ENCODE peak calls at places on chromosomes 11 and 22, in eight cellular contexts. N, R, U, J, S, E, F and L are unnamed samples.

GRCh38 chr11:45590743-45591142 is 74.7 kb downstream of the CHST1 start:
- DNase-seq in J (no peak), U (no peak), E (no peak), R (no peak), N (no peak), F (no peak), S (peak; percentile 36), L (no peak)

GRCh38 chr11:94120946-94121345 is 7.7 kb upstream of the PANX1 start:
- DNase-seq in E (no peak), J (no peak), N (no peak), U (no peak), R (no peak), S (no peak), F (peak; percentile 96), L (no peak)

GRCh38 chr11:133020321-133020720 is 512.0 kb downstream of the OPCML start:
- DNase-seq in E (no peak), R (no peak), J (no peak), N (no peak), F (no peak), U (no peak), S (no peak), L (no peak)

GRCh38 chr22:27785818-27786217 is 15.7 kb downstream of the MN1 start:
- DNase-seq in S (no peak), J (no peak), U (no peak), F (no peak), R (no peak), N (no peak), E (no peak), L (no peak)

GRCh38 chr11:126592496-126593410 is 237.3 kb downstream of the ST3GAL4 start:
- DNase-seq in J (no peak), R (no peak), E (peak; percentile 94), N (no peak), U (no peak), F (no peak), S (no peak), L (no peak)

GRCh38 chr11:130037881-130038601 is 31.7 kb upstream of the APLP2 start:
- DNase-seq in U (no peak), R (no peak), F (peak; percentile 48), J (no peak), E (no peak), N (no peak), S (no peak), L (no peak)

GRCh38 chr11:120877746-120878365 is 146.0 kb upstream of the TBCEL start:
- DNase-seq in J (no peak), E (peak; percentile 87), S (peak; percentile 100), R (no peak), N (no peak), U (no peak), F (no peak), L (no peak)

GRCh38 chr11:113551645-113552044 is 76.4 kb upstream of the DRD2 start:
- DNase-seq in R (no peak), J (no peak), N (no peak), F (no peak), E (no peak), U (no peak), S (no peak), L (no peak)

GRCh38 chr22:23764931-23765881 is 2.4 kb downstream of the C22orf15 start:
- DNase-seq in F (no peak), N (no peak), R (no peak), U (no peak), S (no peak), E (no peak), J (no peak), L (no peak)

GRCh38 chr11:116422976-116423375 is 349.8 kb downstream of the BUD13 start:
- DNase-seq in E (no peak), R (no peak), N (no peak), J (no peak), S (no peak), U (no peak), F (no peak), L (no peak)

GRCh38 chr11:128767518-128767917 is 73.6 kb downstream of the FLI1 start:
- DNase-seq in F (peak; percentile 8), N (no peak), E (no peak), J (no peak), R (no peak), U (no peak), S (no peak), L (no peak)

GRCh38 chr11:103807806-103808205 is 228.6 kb upstream of the DDI1 start:
- DNase-seq in S (no peak), F (no peak), N (no peak), E (no peak), R (no peak), J (no peak), U (no peak), L (no peak)

GRCh38 chr11:85694385-85694980 is 8.5 kb upstream of the CCDC89 start:
- DNase-seq in F (peak; percentile 87), R (no peak), E (peak; percentile 23), S (peak; percentile 6), U (no peak), J (no peak), N (peak; percentile 21), L (no peak)